ENCODE peak calls at places on chromosome 21, in seven cellular contexts. One of them, this sample, is unnamed.

GRCh38 chr21:42724226-42724920 is 71.0 kb downstream of the PDE9A start:
- DNase-seq in neuronal stem cell: no peak
- DNase-seq in mesendoderm: no peak
- DNase-seq in mesenchymal stem cell: peak; percentile 95
- DNase-seq in IMR-90: peak; percentile 92
- DNase-seq in H1: no peak
- DNase-seq in H9: no peak
- DNase-seq in this sample: no peak

GRCh38 chr21:41836166-41837015 is 42.8 kb downstream of the PRDM15 start:
- DNase-seq in H1: no peak
- DNase-seq in mesenchymal stem cell: no peak
- DNase-seq in H9: no peak
- DNase-seq in neuronal stem cell: no peak
- DNase-seq in mesendoderm: no peak
- DNase-seq in IMR-90: no peak
- DNase-seq in this sample: no peak

GRCh38 chr21:20999567-21000169 is 1.5 kb downstream of the NCAM2 start:
- DNase-seq in H1: no peak
- DNase-seq in IMR-90: peak; percentile 49
- DNase-seq in neuronal stem cell: peak; percentile 49
- DNase-seq in H9: peak; percentile 32
- DNase-seq in mesendoderm: peak; percentile 52
- DNase-seq in mesenchymal stem cell: peak; percentile 51
- DNase-seq in this sample: peak; percentile 34

GRCh38 chr21:15766952-15767603 is 37.3 kb downstream of the USP25 start:
- DNase-seq in mesenchymal stem cell: no peak
- DNase-seq in mesendoderm: no peak
- DNase-seq in H9: no peak
- DNase-seq in neuronal stem cell: no peak
- DNase-seq in IMR-90: no peak
- DNase-seq in H1: no peak
- DNase-seq in this sample: no peak

GRCh38 chr21:39111928-39112327 is 71.3 kb downstream of the PSMG1 start:
- DNase-seq in neuronal stem cell: no peak
- DNase-seq in H9: no peak
- DNase-seq in mesenchymal stem cell: no peak
- DNase-seq in IMR-90: peak; percentile 55
- DNase-seq in mesendoderm: no peak
- DNase-seq in H1: no peak
- DNase-seq in this sample: no peak

GRCh38 chr21:39667353-39667891 is 54.7 kb downstream of the B3GALT5 start:
- DNase-seq in H1: no peak
- DNase-seq in IMR-90: no peak
- DNase-seq in neuronal stem cell: no peak
- DNase-seq in mesendoderm: no peak
- DNase-seq in mesenchymal stem cell: no peak
- DNase-seq in H9: no peak
- DNase-seq in this sample: no peak

GRCh38 chr21:33025471-33026298 is at the start of gene OLIG2:
- DNase-seq in IMR-90: peak; percentile 16
- DNase-seq in H1: peak; percentile 72
- DNase-seq in mesendoderm: peak; percentile 97
- DNase-seq in mesenchymal stem cell: peak; percentile 84
- DNase-seq in H9: peak; percentile 96
- DNase-seq in neuronal stem cell: peak; percentile 87
- DNase-seq in this sample: no peak

GRCh38 chr21:26909972-26910371 is 56.9 kb downstream of the ADAMTS5 start:
- DNase-seq in H9: peak; percentile 53
- DNase-seq in mesenchymal stem cell: peak; percentile 51
- DNase-seq in mesendoderm: peak; percentile 92
- DNase-seq in H1: peak; percentile 25
- DNase-seq in IMR-90: no peak
- DNase-seq in neuronal stem cell: peak; percentile 65
- DNase-seq in this sample: peak; percentile 14

GRCh38 chr21:31335957-31336738 is 7.9 kb downstream of the TIAM1 start:
- DNase-seq in IMR-90: peak; percentile 95
- DNase-seq in mesenchymal stem cell: peak; percentile 84
- DNase-seq in H1: no peak
- DNase-seq in H9: no peak
- DNase-seq in neuronal stem cell: no peak
- DNase-seq in mesendoderm: no peak
- DNase-seq in this sample: peak; percentile 99

GRCh38 chr21:37742115-37742514 is 174.1 kb downstream of the KCNJ6 start:
- DNase-seq in neuronal stem cell: no peak
- DNase-seq in IMR-90: no peak
- DNase-seq in H9: no peak
- DNase-seq in H1: no peak
- DNase-seq in mesenchymal stem cell: no peak
- DNase-seq in mesendoderm: no peak
- DNase-seq in this sample: no peak

GRCh38 chr21:33029512-33029921 is 3.8 kb downstream of the OLIG2 start:
- DNase-seq in mesenchymal stem cell: no peak
- DNase-seq in H1: no peak
- DNase-seq in mesendoderm: no peak
- DNase-seq in IMR-90: no peak
- DNase-seq in H9: peak; percentile 47
- DNase-seq in neuronal stem cell: no peak
- DNase-seq in this sample: no peak

GRCh38 chr21:27258222-27258621 is 291.3 kb upstream of the ADAMTS5 start:
- DNase-seq in mesenchymal stem cell: no peak
- DNase-seq in mesendoderm: no peak
- DNase-seq in H9: no peak
- DNase-seq in H1: no peak
- DNase-seq in IMR-90: no peak
- DNase-seq in neuronal stem cell: no peak
- DNase-seq in this sample: no peak

GRCh38 chr21:29677326-29677725 is 262.5 kb downstream of the GRIK1 start:
- DNase-seq in IMR-90: no peak
- DNase-seq in neuronal stem cell: no peak
- DNase-seq in H1: no peak
- DNase-seq in mesendoderm: no peak
- DNase-seq in H9: no peak
- DNase-seq in mesenchymal stem cell: no peak
- DNase-seq in this sample: no peak

GRCh38 chr21:36589352-36589971 is 109.5 kb upstream of the SIM2 start:
- DNase-seq in neuronal stem cell: no peak
- DNase-seq in H1: no peak
- DNase-seq in IMR-90: peak; percentile 27
- DNase-seq in mesenchymal stem cell: peak; percentile 4
- DNase-seq in mesendoderm: peak; percentile 42
- DNase-seq in H9: peak; percentile 49
- DNase-seq in this sample: peak; percentile 66

GRCh38 chr21:29025328-29025713 is 853 bp downstream of the USP16 start:
- DNase-seq in neuronal stem cell: no peak
- DNase-seq in IMR-90: peak; percentile 22
- DNase-seq in mesenchymal stem cell: peak; percentile 69
- DNase-seq in mesendoderm: peak; percentile 23
- DNase-seq in H9: no peak
- DNase-seq in H1: no peak
- DNase-seq in this sample: peak; percentile 53

GRCh38 chr21:41758550-41758949 is 8.3 kb downstream of the RIPK4 start:
- DNase-seq in mesenchymal stem cell: no peak
- DNase-seq in H9: no peak
- DNase-seq in H1: no peak
- DNase-seq in mesendoderm: no peak
- DNase-seq in neuronal stem cell: no peak
- DNase-seq in IMR-90: no peak
- DNase-seq in this sample: no peak

GRCh38 chr21:26845066-26845749 is at the start of gene ADAMTS1:
- DNase-seq in H1: peak; percentile 68
- DNase-seq in IMR-90: peak; percentile 92
- DNase-seq in mesendoderm: peak; percentile 97
- DNase-seq in H9: peak; percentile 91
- DNase-seq in neuronal stem cell: peak; percentile 88
- DNase-seq in mesenchymal stem cell: peak; percentile 95
- DNase-seq in this sample: peak; percentile 90

GRCh38 chr21:39720126-39720778 is 24.7 kb upstream of the IGSF5 start:
- DNase-seq in mesenchymal stem cell: no peak
- DNase-seq in mesendoderm: no peak
- DNase-seq in neuronal stem cell: no peak
- DNase-seq in IMR-90: no peak
- DNase-seq in H9: no peak
- DNase-seq in H1: no peak
- DNase-seq in this sample: peak; percentile 8

GRCh38 chr21:21664871-21665270 is 666.7 kb downstream of the NCAM2 start:
- DNase-seq in mesenchymal stem cell: no peak
- DNase-seq in neuronal stem cell: no peak
- DNase-seq in H1: no peak
- DNase-seq in mesendoderm: no peak
- DNase-seq in IMR-90: peak; percentile 59
- DNase-seq in H9: no peak
- DNase-seq in this sample: no peak

GRCh38 chr21:41564871-41565281 is 56.9 kb upstream of the TMPRSS2 start:
- DNase-seq in mesenchymal stem cell: peak; percentile 71
- DNase-seq in neuronal stem cell: no peak
- DNase-seq in IMR-90: no peak
- DNase-seq in H1: no peak
- DNase-seq in H9: no peak
- DNase-seq in mesendoderm: no peak
- DNase-seq in this sample: no peak

GRCh38 chr21:9772348-9772672 is 749.1 kb upstream of the TPTE start:
- DNase-seq in mesendoderm: no peak
- DNase-seq in IMR-90: no peak
- DNase-seq in mesenchymal stem cell: no peak
- DNase-seq in H9: no peak
- DNase-seq in H1: no peak
- DNase-seq in neuronal stem cell: no peak
- DNase-seq in this sample: no peak

GRCh38 chr21:42332557-42332956 is 17.3 kb upstream of the TFF3 start:
- DNase-seq in H1: no peak
- DNase-seq in neuronal stem cell: no peak
- DNase-seq in mesenchymal stem cell: no peak
- DNase-seq in mesendoderm: no peak
- DNase-seq in IMR-90: no peak
- DNase-seq in H9: no peak
- DNase-seq in this sample: no peak

GRCh38 chr21:33367309-33367973 is 35.8 kb upstream of the IFNGR2 start:
- DNase-seq in H1: no peak
- DNase-seq in neuronal stem cell: no peak
- DNase-seq in H9: peak; percentile 76
- DNase-seq in IMR-90: no peak
- DNase-seq in mesendoderm: peak; percentile 13
- DNase-seq in mesenchymal stem cell: no peak
- DNase-seq in this sample: no peak

GRCh38 chr21:42144221-42144620 is 73.1 kb downstream of the UMODL1 start:
- DNase-seq in IMR-90: no peak
- DNase-seq in neuronal stem cell: no peak
- DNase-seq in mesendoderm: no peak
- DNase-seq in mesenchymal stem cell: no peak
- DNase-seq in H9: no peak
- DNase-seq in H1: no peak
- DNase-seq in this sample: no peak

GRCh38 chr21:42310411-42311001 is 4.7 kb downstream of the TFF3 start:
- DNase-seq in neuronal stem cell: no peak
- DNase-seq in H1: no peak
- DNase-seq in IMR-90: no peak
- DNase-seq in mesendoderm: no peak
- DNase-seq in mesenchymal stem cell: no peak
- DNase-seq in H9: no peak
- DNase-seq in this sample: no peak

GRCh38 chr21:44461005-44461404 is 5.7 kb downstream of the LRRC3 start:
- DNase-seq in neuronal stem cell: no peak
- DNase-seq in H9: no peak
- DNase-seq in mesendoderm: no peak
- DNase-seq in mesenchymal stem cell: no peak
- DNase-seq in H1: no peak
- DNase-seq in IMR-90: no peak
- DNase-seq in this sample: no peak
- H4K8ac ChIP-seq in neuronal stem cell: no peak overlapping the region
- H4K8ac ChIP-seq in H9: no peak overlapping the region
- H4K8ac ChIP-seq in mesendoderm: no peak overlapping the region
- H4K8ac ChIP-seq in mesenchymal stem cell: no peak overlapping the region
- H4K8ac ChIP-seq in H1: no peak overlapping the region
- H4K8ac ChIP-seq in IMR-90: no peak overlapping the region
- H4K8ac ChIP-seq in this sample: no peak overlapping the region

GRCh38 chr21:45265721-45266517 is 21.8 kb downstream of the POFUT2 start:
- DNase-seq in mesenchymal stem cell: no peak
- DNase-seq in H9: peak; percentile 14
- DNase-seq in H1: no peak
- DNase-seq in mesendoderm: no peak
- DNase-seq in IMR-90: no peak
- DNase-seq in neuronal stem cell: no peak
- DNase-seq in this sample: no peak

GRCh38 chr21:45266518-45267389 is 20.9 kb downstream of the POFUT2 start:
- DNase-seq in mesenchymal stem cell: peak; percentile 26
- DNase-seq in mesendoderm: no peak
- DNase-seq in H1: no peak
- DNase-seq in IMR-90: no peak
- DNase-seq in H9: peak; percentile 17
- DNase-seq in neuronal stem cell: no peak
- DNase-seq in this sample: no peak

GRCh38 chr21:45270306-45270821 is 17.3 kb downstream of the POFUT2 start:
- DNase-seq in mesenchymal stem cell: no peak
- DNase-seq in IMR-90: no peak
- DNase-seq in mesendoderm: peak; percentile 46
- DNase-seq in H1: no peak
- DNase-seq in neuronal stem cell: no peak
- DNase-seq in H9: peak; percentile 34
- DNase-seq in this sample: no peak

GRCh38 chr21:45267390-45267760 is 20.3 kb downstream of the POFUT2 start:
- DNase-seq in IMR-90: no peak
- DNase-seq in mesendoderm: no peak
- DNase-seq in H1: no peak
- DNase-seq in H9: no peak
- DNase-seq in mesenchymal stem cell: no peak
- DNase-seq in neuronal stem cell: no peak
- DNase-seq in this sample: no peak

GRCh38 chr21:45269861-45270260 is 17.8 kb downstream of the POFUT2 start:
- DNase-seq in mesenchymal stem cell: no peak
- DNase-seq in IMR-90: no peak
- DNase-seq in H1: no peak
- DNase-seq in H9: peak; percentile 7
- DNase-seq in neuronal stem cell: no peak
- DNase-seq in mesendoderm: no peak
- DNase-seq in this sample: no peak
- H2BK5ac ChIP-seq in mesenchymal stem cell: no peak overlapping the region
- H2BK5ac ChIP-seq in IMR-90: no peak overlapping the region
- H2BK5ac ChIP-seq in H1: no peak overlapping the region
- H2BK5ac ChIP-seq in H9: no peak overlapping the region
- H2BK5ac ChIP-seq in neuronal stem cell: no peak overlapping the region
- H2BK5ac ChIP-seq in mesendoderm: no peak overlapping the region
- H2BK5ac ChIP-seq in this sample: no peak overlapping the region

DNA sequence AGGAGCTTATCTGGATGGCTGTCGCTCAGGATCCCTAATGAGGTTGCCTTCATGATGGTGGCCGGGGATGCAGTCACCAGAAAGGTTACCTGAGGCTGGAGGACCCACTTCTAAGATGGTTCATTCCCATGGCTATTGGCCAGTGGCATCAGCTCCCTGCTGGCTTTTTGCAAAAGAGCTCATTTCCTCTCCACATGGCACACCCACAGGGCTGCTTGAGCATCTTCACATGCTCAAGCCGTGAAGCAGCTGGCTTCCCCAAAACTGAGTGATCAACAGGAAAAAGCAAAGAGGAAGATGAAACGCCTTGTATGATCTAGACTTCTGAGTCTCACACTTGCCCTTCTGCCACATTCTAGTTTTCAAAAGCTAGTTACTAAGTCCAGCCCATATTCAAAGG is 124.6 kb upstream of the CXADR start:
- DNase-seq in IMR-90: no peak
- DNase-seq in mesenchymal stem cell: no peak
- DNase-seq in mesendoderm: peak; percentile 23
- DNase-seq in neuronal stem cell: no peak
- DNase-seq in H1: no peak
- DNase-seq in H9: no peak
- DNase-seq in this sample: no peak
- H3K4me2 ChIP-seq in IMR-90: no peak overlapping the region
- H3K4me2 ChIP-seq in mesenchymal stem cell: no peak overlapping the region
- H3K4me2 ChIP-seq in mesendoderm: no peak overlapping the region
- H3K4me2 ChIP-seq in neuronal stem cell: no peak overlapping the region
- H3K4me2 ChIP-seq in H1: no peak overlapping the region
- H3K4me2 ChIP-seq in H9: no peak overlapping the region
- H3K4me2 ChIP-seq in this sample: no peak overlapping the region

GRCh38 chr21:19031956-19032355 is 628.4 kb upstream of the TMPRSS15 start:
- DNase-seq in H9: no peak
- DNase-seq in mesendoderm: no peak
- DNase-seq in IMR-90: no peak
- DNase-seq in neuronal stem cell: no peak
- DNase-seq in H1: no peak
- DNase-seq in mesenchymal stem cell: no peak
- DNase-seq in this sample: no peak
- H4K8ac ChIP-seq in H9: no peak overlapping the region
- H4K8ac ChIP-seq in mesendoderm: no peak overlapping the region
- H4K8ac ChIP-seq in IMR-90: no peak overlapping the region
- H4K8ac ChIP-seq in neuronal stem cell: no peak overlapping the region
- H4K8ac ChIP-seq in H1: no peak overlapping the region
- H4K8ac ChIP-seq in mesenchymal stem cell: no peak overlapping the region
- H4K8ac ChIP-seq in this sample: no peak overlapping the region